ENCODE peak calls at places on chromosomes 4 and X, in six cellular contexts. One of them, this sample, is unnamed.

GRCh38 chr4:172485007-172485406 is 671.8 kb downstream of the GALNTL6 start:
- DNase-seq in HFFc6: no peak
- DNase-seq in NCI-H345: no peak
- DNase-seq in HTR-8/SVneo: no peak
- DNase-seq in fibroblast of pulmonary artery: no peak
- DNase-seq in T-helper 9 cell: no peak
- DNase-seq in this sample: no peak

GRCh38 chr4:121951570-121952110 is at the start of gene TRPC3:
- DNase-seq in HFFc6: no peak
- DNase-seq in NCI-H345: peak; percentile 20
- DNase-seq in HTR-8/SVneo: peak; percentile 32
- DNase-seq in fibroblast of pulmonary artery: no peak
- DNase-seq in T-helper 9 cell: peak; percentile 23
- DNase-seq in this sample: peak; percentile 34

GRCh38 chr4:54155936-54156335 is 56.0 kb downstream of the GSX2 start:
- DNase-seq in HFFc6: no peak
- DNase-seq in NCI-H345: no peak
- DNase-seq in HTR-8/SVneo: no peak
- DNase-seq in fibroblast of pulmonary artery: no peak
- DNase-seq in T-helper 9 cell: no peak
- DNase-seq in this sample: no peak

GRCh38 chr4:26826721-26827120 is 33.9 kb upstream of the STIM2 start:
- DNase-seq in HFFc6: no peak
- DNase-seq in NCI-H345: no peak
- DNase-seq in HTR-8/SVneo: no peak
- DNase-seq in fibroblast of pulmonary artery: peak; percentile 52
- DNase-seq in T-helper 9 cell: no peak
- DNase-seq in this sample: peak; percentile 66

GRCh38 chr4:3122081-3122563 is 47.6 kb downstream of the HTT start:
- DNase-seq in HFFc6: peak; percentile 71
- DNase-seq in NCI-H345: no peak
- DNase-seq in HTR-8/SVneo: no peak
- DNase-seq in fibroblast of pulmonary artery: peak; percentile 89
- DNase-seq in T-helper 9 cell: no peak
- DNase-seq in this sample: no peak

GRCh38 chr4:103998752-103999151 is 279.0 kb upstream of the TACR3 start:
- DNase-seq in HFFc6: no peak
- DNase-seq in NCI-H345: no peak
- DNase-seq in HTR-8/SVneo: no peak
- DNase-seq in fibroblast of pulmonary artery: no peak
- DNase-seq in T-helper 9 cell: no peak
- DNase-seq in this sample: no peak

GRCh38 chrX:116230136-116230886 is 59.8 kb downstream of the AGTR2 start:
- DNase-seq in HFFc6: no peak
- DNase-seq in NCI-H345: no peak
- DNase-seq in HTR-8/SVneo: no peak
- DNase-seq in fibroblast of pulmonary artery: no peak
- DNase-seq in T-helper 9 cell: no peak
- DNase-seq in this sample: no peak

GRCh38 chrX:17944833-17945497 is 83.9 kb upstream of the RAI2 start:
- DNase-seq in HFFc6: no peak
- DNase-seq in NCI-H345: peak; percentile 13
- DNase-seq in HTR-8/SVneo: no peak
- DNase-seq in fibroblast of pulmonary artery: no peak
- DNase-seq in T-helper 9 cell: no peak
- DNase-seq in this sample: no peak

GRCh38 chr4:40214038-40214437 is 17.2 kb downstream of the RHOH start:
- DNase-seq in HFFc6: no peak
- DNase-seq in NCI-H345: no peak
- DNase-seq in HTR-8/SVneo: no peak
- DNase-seq in fibroblast of pulmonary artery: no peak
- DNase-seq in T-helper 9 cell: peak; percentile 52
- DNase-seq in this sample: no peak

GRCh38 chr4:30821891-30822612 is 101.9 kb downstream of the PCDH7 start:
- DNase-seq in HFFc6: peak; percentile 28
- DNase-seq in NCI-H345: no peak
- DNase-seq in HTR-8/SVneo: peak; percentile 33
- DNase-seq in fibroblast of pulmonary artery: peak; percentile 33
- DNase-seq in T-helper 9 cell: no peak
- DNase-seq in this sample: no peak

This sample was measured in GM06990.